ENCODE peak calls at places on chromosome 16, in five cellular contexts. One of them, this sample, is unnamed.

GRCh38 chr16:31132979-31133599 is 2.4 kb downstream of the PRSS8 start:
- DNase-seq in neural progenitor cell: no peak
- DNase-seq in hepatic stellate cell: no peak
- DNase-seq in ecto neural progenitor cell: no peak
- DNase-seq in nephron progenitor cell: no peak
- DNase-seq in this sample: no peak

GRCh38 chr16:57477531-57478202 is 8.6 kb downstream of the DOK4 start:
- DNase-seq in neural progenitor cell: peak
- DNase-seq in hepatic stellate cell: no peak
- DNase-seq in ecto neural progenitor cell: no peak
- DNase-seq in nephron progenitor cell: no peak
- DNase-seq in this sample: no peak

GRCh38 chr16:27777527-27777926 is 227.6 kb downstream of the KATNIP start:
- DNase-seq in neural progenitor cell: no peak
- DNase-seq in hepatic stellate cell: no peak
- DNase-seq in ecto neural progenitor cell: no peak
- DNase-seq in nephron progenitor cell: no peak
- DNase-seq in this sample: no peak

GRCh38 chr16:78813917-78814316 is 714.5 kb downstream of the WWOX start:
- DNase-seq in neural progenitor cell: no peak
- DNase-seq in hepatic stellate cell: no peak
- DNase-seq in ecto neural progenitor cell: no peak
- DNase-seq in nephron progenitor cell: no peak
- DNase-seq in this sample: no peak

GRCh38 chr16:15642557-15643452 is at the start of gene MARF1:
- DNase-seq in neural progenitor cell: peak
- DNase-seq in hepatic stellate cell: peak
- DNase-seq in ecto neural progenitor cell: peak
- DNase-seq in nephron progenitor cell: peak
- DNase-seq in this sample: peak

GRCh38 chr16:78656887-78657286 is 557.4 kb downstream of the WWOX start:
- DNase-seq in neural progenitor cell: no peak
- DNase-seq in hepatic stellate cell: no peak
- DNase-seq in ecto neural progenitor cell: no peak
- DNase-seq in nephron progenitor cell: no peak
- DNase-seq in this sample: no peak

GRCh38 chr16:86826931-86827330 is 248.6 kb downstream of the FOXL1 start:
- DNase-seq in neural progenitor cell: peak
- DNase-seq in hepatic stellate cell: no peak
- DNase-seq in ecto neural progenitor cell: peak
- DNase-seq in nephron progenitor cell: peak
- DNase-seq in this sample: no peak

GRCh38 chr16:30523768-30524574 is 2.4 kb downstream of the ZNF768 start:
- DNase-seq in neural progenitor cell: no peak
- DNase-seq in hepatic stellate cell: no peak
- DNase-seq in ecto neural progenitor cell: no peak
- DNase-seq in nephron progenitor cell: no peak
- DNase-seq in this sample: no peak

GRCh38 chr16:72644911-72645310 is 403.0 kb downstream of the ZFHX3 start:
- DNase-seq in neural progenitor cell: no peak
- DNase-seq in hepatic stellate cell: no peak
- DNase-seq in ecto neural progenitor cell: no peak
- DNase-seq in nephron progenitor cell: no peak
- DNase-seq in this sample: no peak

GRCh38 chr16:21722771-21723460 is 59.1 kb downstream of the OTOA start:
- DNase-seq in neural progenitor cell: no peak
- DNase-seq in hepatic stellate cell: no peak
- DNase-seq in ecto neural progenitor cell: no peak
- DNase-seq in nephron progenitor cell: no peak
- DNase-seq in this sample: no peak

GRCh38 chr16:24639769-24640168 is 89.7 kb upstream of the TNRC6A start:
- DNase-seq in neural progenitor cell: no peak
- DNase-seq in hepatic stellate cell: no peak
- DNase-seq in ecto neural progenitor cell: no peak
- DNase-seq in nephron progenitor cell: no peak
- DNase-seq in this sample: no peak

GRCh38 chr16:84791088-84791487 is 28.7 kb upstream of the CRISPLD2 start:
- DNase-seq in neural progenitor cell: no peak
- DNase-seq in hepatic stellate cell: no peak
- DNase-seq in ecto neural progenitor cell: no peak
- DNase-seq in nephron progenitor cell: no peak
- DNase-seq in this sample: no peak

GRCh38 chr16:85564277-85565051 is 48.7 kb upstream of the GSE1 start:
- DNase-seq in neural progenitor cell: no peak
- DNase-seq in hepatic stellate cell: peak
- DNase-seq in ecto neural progenitor cell: no peak
- DNase-seq in nephron progenitor cell: no peak
- DNase-seq in this sample: peak

GRCh38 chr16:58511933-58512815 is 3.1 kb upstream of the SETD6 start:
- DNase-seq in neural progenitor cell: peak
- DNase-seq in hepatic stellate cell: peak
- DNase-seq in ecto neural progenitor cell: peak
- DNase-seq in nephron progenitor cell: peak
- DNase-seq in this sample: no peak

GRCh38 chr16:10013364-10013763 is 168.9 kb downstream of the GRIN2A start:
- DNase-seq in neural progenitor cell: peak
- DNase-seq in hepatic stellate cell: no peak
- DNase-seq in ecto neural progenitor cell: no peak
- DNase-seq in nephron progenitor cell: no peak
- DNase-seq in this sample: no peak